ENCODE peak calls at places on chromosomes 2 and 18, in seven cellular contexts. One of them, this sample, is unnamed.

GRCh38 chr18:29157057-29157780 is 980.3 kb upstream of the CDH2 start:
- DNase-seq in WERI-Rb-1: no peak
- DNase-seq in Caco-2: no peak
- DNase-seq in B cell: no peak
- DNase-seq in lung: no peak
- DNase-seq in IMR-90: no peak
- DNase-seq in choroid plexus epithelial cell: no peak
- DNase-seq in this sample: no peak

GRCh38 chr2:7646024-7646423 is 728.8 kb downstream of the RNF144A start:
- DNase-seq in WERI-Rb-1: no peak
- DNase-seq in Caco-2: no peak
- DNase-seq in B cell: no peak
- DNase-seq in lung: no peak
- DNase-seq in IMR-90: no peak
- DNase-seq in choroid plexus epithelial cell: no peak
- DNase-seq in this sample: no peak

GRCh38 chr18:57859314-57859713 is 56.2 kb upstream of the ATP8B1 start:
- DNase-seq in WERI-Rb-1: peak
- DNase-seq in Caco-2: peak
- DNase-seq in B cell: no peak
- DNase-seq in lung: no peak
- DNase-seq in IMR-90: no peak
- DNase-seq in choroid plexus epithelial cell: peak
- DNase-seq in this sample: peak

GRCh38 chr2:128809880-128810279 is 491.2 kb upstream of the HS6ST1 start:
- DNase-seq in WERI-Rb-1: no peak
- DNase-seq in Caco-2: no peak
- DNase-seq in B cell: no peak
- DNase-seq in lung: no peak
- DNase-seq in IMR-90: no peak
- DNase-seq in choroid plexus epithelial cell: no peak
- DNase-seq in this sample: no peak

GRCh38 chr2:174635747-174636399 is 38.3 kb upstream of the WIPF1 start:
- DNase-seq in WERI-Rb-1: no peak
- DNase-seq in Caco-2: no peak
- DNase-seq in B cell: no peak
- DNase-seq in lung: no peak
- DNase-seq in IMR-90: peak
- DNase-seq in choroid plexus epithelial cell: peak
- DNase-seq in this sample: no peak

GRCh38 chr2:154813636-154814035 is 115.1 kb downstream of the KCNJ3 start:
- DNase-seq in WERI-Rb-1: no peak
- DNase-seq in Caco-2: no peak
- DNase-seq in B cell: no peak
- DNase-seq in lung: no peak
- DNase-seq in IMR-90: no peak
- DNase-seq in choroid plexus epithelial cell: no peak
- DNase-seq in this sample: no peak

GRCh38 chr2:230865766-230866703 is 1.3 kb downstream of the ITM2C start:
- DNase-seq in WERI-Rb-1: peak
- DNase-seq in Caco-2: no peak
- DNase-seq in B cell: peak
- DNase-seq in lung: no peak
- DNase-seq in IMR-90: no peak
- DNase-seq in choroid plexus epithelial cell: peak
- DNase-seq in this sample: peak

GRCh38 chr18:55489034-55489741 is 98.8 kb downstream of the TCF4 start:
- DNase-seq in WERI-Rb-1: no peak
- DNase-seq in Caco-2: no peak
- DNase-seq in B cell: no peak
- DNase-seq in lung: no peak
- DNase-seq in IMR-90: peak
- DNase-seq in choroid plexus epithelial cell: no peak
- DNase-seq in this sample: no peak

GRCh38 chr2:119338826-119339561 is 27.6 kb downstream of the C2orf76 start:
- DNase-seq in WERI-Rb-1: no peak
- DNase-seq in Caco-2: no peak
- DNase-seq in B cell: peak
- DNase-seq in lung: no peak
- DNase-seq in IMR-90: no peak
- DNase-seq in choroid plexus epithelial cell: no peak
- DNase-seq in this sample: peak

GRCh38 chr2:3199660-3200345 is 177.8 kb downstream of the EIPR1 start:
- DNase-seq in WERI-Rb-1: no peak
- DNase-seq in Caco-2: no peak
- DNase-seq in B cell: no peak
- DNase-seq in lung: no peak
- DNase-seq in IMR-90: no peak
- DNase-seq in choroid plexus epithelial cell: no peak
- DNase-seq in this sample: no peak

GRCh38 chr18:22705328-22705727 is 227.8 kb upstream of the RBBP8 start:
- DNase-seq in WERI-Rb-1: no peak
- DNase-seq in Caco-2: no peak
- DNase-seq in B cell: no peak
- DNase-seq in lung: no peak
- DNase-seq in IMR-90: peak
- DNase-seq in choroid plexus epithelial cell: peak
- DNase-seq in this sample: no peak

GRCh38 chr2:40543381-40543780 is 91.5 kb upstream of the SLC8A1 start:
- DNase-seq in WERI-Rb-1: no peak
- DNase-seq in Caco-2: no peak
- DNase-seq in B cell: no peak
- DNase-seq in lung: no peak
- DNase-seq in IMR-90: no peak
- DNase-seq in choroid plexus epithelial cell: no peak
- DNase-seq in this sample: no peak

DNA sequence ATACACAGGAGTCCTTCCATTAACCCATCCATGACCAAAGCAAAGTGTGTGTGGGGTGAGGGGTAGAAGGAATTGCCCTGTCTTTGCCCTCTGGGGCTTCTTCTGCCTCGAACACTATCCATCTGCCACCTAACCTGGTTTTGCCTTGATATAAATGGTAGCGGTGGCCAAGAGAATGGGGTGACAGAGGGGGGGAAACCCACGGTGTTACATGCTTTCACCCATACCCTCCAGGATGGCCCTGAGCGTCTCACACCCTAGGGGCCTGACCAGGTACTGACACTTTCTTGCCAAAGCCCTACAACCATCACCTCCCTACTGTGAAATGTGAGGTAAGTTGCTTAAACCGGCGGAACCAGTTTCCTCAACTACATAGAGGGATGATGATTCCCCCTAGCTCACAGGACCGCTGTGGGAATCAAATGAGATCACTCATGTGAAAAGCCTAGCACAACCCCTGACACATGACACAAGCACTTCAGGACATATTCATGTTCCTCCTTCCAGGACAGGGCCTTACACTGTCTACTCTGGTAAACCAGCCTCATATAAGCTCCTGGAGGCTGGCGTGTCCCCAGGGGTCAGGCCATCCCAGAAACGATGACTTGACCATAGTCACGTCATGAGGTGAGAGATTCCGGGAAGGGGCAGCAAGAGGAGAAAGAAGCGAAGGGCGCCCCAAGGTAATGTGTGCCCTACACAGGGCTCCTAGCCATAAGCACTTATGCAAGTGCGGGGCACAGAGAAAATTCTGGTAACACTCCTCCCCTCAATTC is 49.7 kb downstream of the C2orf42 start:
- DNase-seq in WERI-Rb-1: peak
- DNase-seq in Caco-2: peak
- DNase-seq in B cell: peak
- DNase-seq in lung: peak
- DNase-seq in IMR-90: peak
- DNase-seq in choroid plexus epithelial cell: peak
- DNase-seq in this sample: peak
- TF ChIP-seq CTCF in WERI-Rb-1: peak
- TF ChIP-seq CTCF in Caco-2: peak
- TF ChIP-seq CTCF in B cell: peak
- TF ChIP-seq CTCF in lung: no peak
- TF ChIP-seq CTCF in IMR-90: no peak
- TF ChIP-seq CTCF in choroid plexus epithelial cell: peak
- TF ChIP-seq CTCF in this sample: peak

DNA sequence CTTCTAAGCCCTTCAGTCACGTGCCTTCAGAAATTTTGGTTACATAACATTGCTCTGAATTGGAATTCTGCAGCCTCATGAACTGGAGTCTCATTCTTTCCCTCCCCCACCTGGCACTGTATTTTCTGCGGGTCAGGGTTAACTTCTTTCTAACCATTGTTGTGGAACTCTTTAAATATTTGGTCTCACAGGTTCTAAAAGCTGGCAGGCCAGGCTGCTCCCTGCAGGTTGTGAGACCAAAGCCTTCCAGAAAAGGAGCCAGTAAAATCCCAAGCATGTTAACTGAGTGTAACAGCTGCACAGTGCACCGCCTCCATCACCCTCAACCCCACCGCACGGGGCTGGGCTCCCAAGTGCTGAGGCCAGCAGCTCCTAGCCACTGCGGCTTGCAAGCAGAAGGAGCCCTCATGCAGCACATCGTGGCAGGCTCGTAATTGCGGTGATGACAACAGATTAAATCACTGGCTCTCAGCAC is 174.1 kb upstream of the ALPP start:
- DNase-seq in WERI-Rb-1: no peak
- DNase-seq in Caco-2: peak
- DNase-seq in B cell: no peak
- DNase-seq in lung: no peak
- DNase-seq in IMR-90: no peak
- DNase-seq in choroid plexus epithelial cell: peak
- DNase-seq in this sample: no peak
- TF ChIP-seq CTCF in WERI-Rb-1: no peak
- TF ChIP-seq CTCF in Caco-2: no peak
- TF ChIP-seq CTCF in B cell: no peak
- TF ChIP-seq CTCF in lung: no peak
- TF ChIP-seq CTCF in IMR-90: no peak
- TF ChIP-seq CTCF in choroid plexus epithelial cell: no peak
- TF ChIP-seq CTCF in this sample: no peak

GRCh38 chr2:235091421-235091820 is 139.6 kb downstream of the SH3BP4 start:
- DNase-seq in WERI-Rb-1: no peak
- DNase-seq in Caco-2: no peak
- DNase-seq in B cell: no peak
- DNase-seq in lung: no peak
- DNase-seq in IMR-90: no peak
- DNase-seq in choroid plexus epithelial cell: no peak
- DNase-seq in this sample: no peak

GRCh38 chr2:235085476-235085875 is 133.7 kb downstream of the SH3BP4 start:
- DNase-seq in WERI-Rb-1: no peak
- DNase-seq in Caco-2: no peak
- DNase-seq in B cell: no peak
- DNase-seq in lung: no peak
- DNase-seq in IMR-90: no peak
- DNase-seq in choroid plexus epithelial cell: peak
- DNase-seq in this sample: no peak

GRCh38 chr2:235088608-235089020 is 136.8 kb downstream of the SH3BP4 start:
- DNase-seq in WERI-Rb-1: no peak
- DNase-seq in Caco-2: no peak
- DNase-seq in B cell: no peak
- DNase-seq in lung: no peak
- DNase-seq in IMR-90: no peak
- DNase-seq in choroid plexus epithelial cell: peak
- DNase-seq in this sample: no peak

GRCh38 chr2:235086481-235087184 is 134.8 kb downstream of the SH3BP4 start:
- DNase-seq in WERI-Rb-1: no peak
- DNase-seq in Caco-2: no peak
- DNase-seq in B cell: no peak
- DNase-seq in lung: no peak
- DNase-seq in IMR-90: no peak
- DNase-seq in choroid plexus epithelial cell: no peak
- DNase-seq in this sample: no peak

GRCh38 chr2:235087812-235088607 is 136.2 kb downstream of the SH3BP4 start:
- DNase-seq in WERI-Rb-1: no peak
- DNase-seq in Caco-2: no peak
- DNase-seq in B cell: no peak
- DNase-seq in lung: no peak
- DNase-seq in IMR-90: no peak
- DNase-seq in choroid plexus epithelial cell: peak
- DNase-seq in this sample: no peak
- TF ChIP-seq CTCF in WERI-Rb-1: no peak
- TF ChIP-seq CTCF in Caco-2: no peak
- TF ChIP-seq CTCF in B cell: no peak
- TF ChIP-seq CTCF in lung: no peak
- TF ChIP-seq CTCF in IMR-90: no peak
- TF ChIP-seq CTCF in choroid plexus epithelial cell: peak
- TF ChIP-seq CTCF in this sample: no peak

GRCh38 chr2:9824956-9825720 is 18.1 kb upstream of the TAF1B start:
- DNase-seq in WERI-Rb-1: no peak
- DNase-seq in Caco-2: no peak
- DNase-seq in B cell: no peak
- DNase-seq in lung: no peak
- DNase-seq in IMR-90: peak
- DNase-seq in choroid plexus epithelial cell: peak
- DNase-seq in this sample: no peak

GRCh38 chr2:9824441-9824840 is 18.8 kb upstream of the TAF1B start:
- DNase-seq in WERI-Rb-1: peak
- DNase-seq in Caco-2: no peak
- DNase-seq in B cell: no peak
- DNase-seq in lung: no peak
- DNase-seq in IMR-90: no peak
- DNase-seq in choroid plexus epithelial cell: no peak
- DNase-seq in this sample: no peak

GRCh38 chr2:9819551-9819950 is 23.7 kb upstream of the TAF1B start:
- DNase-seq in WERI-Rb-1: no peak
- DNase-seq in Caco-2: no peak
- DNase-seq in B cell: no peak
- DNase-seq in lung: no peak
- DNase-seq in IMR-90: no peak
- DNase-seq in choroid plexus epithelial cell: no peak
- DNase-seq in this sample: no peak

GRCh38 chr2:9820020-9820973 is 23.0 kb upstream of the TAF1B start:
- DNase-seq in WERI-Rb-1: peak
- DNase-seq in Caco-2: no peak
- DNase-seq in B cell: no peak
- DNase-seq in lung: peak
- DNase-seq in IMR-90: peak
- DNase-seq in choroid plexus epithelial cell: no peak
- DNase-seq in this sample: no peak

DNA sequence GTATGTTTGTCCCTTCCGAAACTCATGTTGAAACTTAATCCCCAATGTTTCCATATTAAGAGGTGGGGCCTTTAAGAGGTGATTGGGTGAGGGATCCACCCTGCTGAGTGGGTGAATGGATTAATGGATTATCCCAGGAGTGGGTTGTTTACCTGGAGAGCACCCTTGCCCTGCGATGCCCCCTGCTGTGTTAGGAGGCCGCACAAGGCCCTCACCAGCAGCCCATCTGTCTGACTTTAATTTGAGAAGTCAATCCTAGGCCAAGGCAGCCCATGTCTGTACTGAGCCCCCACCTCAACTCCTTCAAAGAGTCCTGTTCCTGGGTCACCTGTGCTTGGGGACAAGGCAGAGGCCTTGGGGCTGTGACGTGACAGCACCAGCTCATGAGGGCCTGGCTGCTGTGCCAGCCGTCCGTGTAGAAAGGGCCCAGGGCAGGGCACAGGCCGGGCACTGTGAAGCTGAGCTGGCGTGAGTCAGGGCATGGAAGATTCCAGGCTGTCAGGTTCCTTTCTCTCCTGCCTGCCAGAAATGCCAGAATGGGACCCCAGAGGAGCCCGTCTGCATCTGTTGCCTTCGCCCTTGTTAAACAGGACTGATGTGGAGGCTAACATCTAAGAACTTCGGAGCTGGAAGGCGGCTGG is 21.3 kb upstream of the TAF1B start:
- DNase-seq in WERI-Rb-1: peak
- DNase-seq in Caco-2: no peak
- DNase-seq in B cell: no peak
- DNase-seq in lung: no peak
- DNase-seq in IMR-90: no peak
- DNase-seq in choroid plexus epithelial cell: no peak
- DNase-seq in this sample: no peak
- TF ChIP-seq CTCF in WERI-Rb-1: no peak
- TF ChIP-seq CTCF in Caco-2: no peak
- TF ChIP-seq CTCF in B cell: no peak
- TF ChIP-seq CTCF in lung: no peak
- TF ChIP-seq CTCF in IMR-90: no peak
- TF ChIP-seq CTCF in choroid plexus epithelial cell: no peak
- TF ChIP-seq CTCF in this sample: no peak

GRCh38 chr18:30889582-30890301 is 152.8 kb downstream of the DSC3 start:
- DNase-seq in WERI-Rb-1: peak
- DNase-seq in Caco-2: peak
- DNase-seq in B cell: no peak
- DNase-seq in lung: no peak
- DNase-seq in IMR-90: no peak
- DNase-seq in choroid plexus epithelial cell: peak
- DNase-seq in this sample: peak
- TF ChIP-seq CTCF in WERI-Rb-1: peak
- TF ChIP-seq CTCF in Caco-2: no peak
- TF ChIP-seq CTCF in B cell: no peak
- TF ChIP-seq CTCF in lung: no peak
- TF ChIP-seq CTCF in IMR-90: no peak
- TF ChIP-seq CTCF in choroid plexus epithelial cell: peak
- TF ChIP-seq CTCF in this sample: peak